ENCODE peak calls at places on chromosomes 3 and 15, in nine cellular contexts. B is Right ventricle myocardium superior, X is HepG2, S is brain microvascular endothelial cell, C is GM04503, Y is HTR-8/SVneo, R is fibroblast of the conjunctiva, N is WTC11, H is GM03348. M is an unnamed sample.

GRCh38 chr15:36896949-36897348 is 203.4 kb downstream of the MEIS2 start:
- DNase-seq in B (peak; percentile 30), X (no peak), S (no peak), C (no peak), Y (no peak), R (no peak), N (no peak), H (no peak), M (no peak)

GRCh38 chr3:106183762-106184391 is 315.1 kb upstream of the CBLB start:
- DNase-seq in B (no peak), X (no peak), S (peak; percentile 46), C (peak; percentile 77), Y (peak; percentile 15), R (peak; percentile 79), N (no peak), H (peak; percentile 38), M (peak; percentile 26)

GRCh38 chr3:58034738-58035511 is 26.7 kb downstream of the FLNB start:
- DNase-seq in B (no peak), X (no peak), S (no peak), C (no peak), Y (no peak), R (no peak), N (no peak), H (no peak), M (no peak)

GRCh38 chr3:152403632-152404066 is 134.9 kb downstream of the MBNL1 start:
- DNase-seq in B (peak; percentile 67), X (no peak), S (no peak), C (no peak), Y (no peak), R (no peak), N (no peak), H (no peak), M (no peak)

GRCh38 chr3:59783468-59783988 is 733.7 kb upstream of the CFAP20DC start:
- DNase-seq in B (no peak), X (no peak), S (no peak), C (no peak), Y (no peak), R (no peak), N (no peak), H (no peak), M (no peak)

GRCh38 chr3:55884491-55885285 is 397.6 kb upstream of the WNT5A start:
- DNase-seq in B (no peak), X (no peak), S (no peak), C (no peak), Y (no peak), R (no peak), N (no peak), H (no peak), M (no peak)

GRCh38 chr3:71145954-71146353 is 437.6 kb downstream of the FOXP1 start:
- DNase-seq in B (no peak), X (no peak), S (no peak), C (no peak), Y (no peak), R (no peak), N (no peak), H (no peak), M (no peak)

GRCh38 chr3:189157232-189158007 is 14.4 kb upstream of the TPRG1 start:
- DNase-seq in B (no peak), X (no peak), S (no peak), C (no peak), Y (no peak), R (no peak), N (no peak), H (no peak), M (no peak)

GRCh38 chr3:87145553-87145952 is 81.6 kb upstream of the CHMP2B start:
- DNase-seq in B (no peak), X (peak; percentile 14), S (no peak), C (no peak), Y (no peak), R (no peak), N (peak; percentile 75), H (no peak), M (peak; percentile 23)

M was measured in AG08396.